ENCODE peak calls at places on chromosomes 1 and 21, in four cellular contexts. C, E, D and R are unnamed samples.

GRCh38 chr1:155218854-155219591 is 10.5 kb downstream of the MTX1 start:
- DNase-seq in E (no peak), C (no peak), D (no peak), R (peak; percentile 53)

GRCh38 chr1:100229681-100230443 is 19.8 kb downstream of the DBT start:
- DNase-seq in D (no peak), C (no peak), E (no peak), R (no peak)

GRCh38 chr1:6271554-6271953 is 10.7 kb upstream of the GPR153 start:
- DNase-seq in E (no peak), C (no peak), D (no peak), R (no peak)

GRCh38 chr1:24932284-24932683 is 2.2 kb upstream of the RUNX3 start:
- DNase-seq in D (peak; percentile 61), E (peak; percentile 66), C (no peak), R (peak; percentile 31)

GRCh38 chr1:25825605-25826004 is 5.9 kb downstream of the MTFR1L start:
- DNase-seq in C (no peak), E (no peak), D (no peak), R (no peak)

GRCh38 chr21:46092026-46092764 is 5.7 kb upstream of the COL6A2 start:
- DNase-seq in D (peak; percentile 37), C (peak; percentile 74), E (peak; percentile 49), R (peak; percentile 28)

GRCh38 chr1:1556505-1556904 is 16.1 kb upstream of the TMEM240 start:
- DNase-seq in C (no peak), D (no peak), E (no peak), R (peak; percentile 95)

GRCh38 chr1:53198241-53198651 is 1.6 kb downstream of the CPT2 start:
- DNase-seq in E (no peak), C (no peak), D (no peak), R (peak; percentile 18)

GRCh38 chr1:219544163-219544846 is 68.6 kb downstream of the ZC3H11B start:
- DNase-seq in C (no peak), E (no peak), D (no peak), R (no peak)

GRCh38 chr1:1432951-1433803 is 2.3 kb upstream of the VWA1 start:
- DNase-seq in C (peak; percentile 74), D (peak; percentile 93), E (peak; percentile 67), R (peak; percentile 34)

GRCh38 chr1:157363660-157364140 is 188.6 kb downstream of the FCRL5 start:
- DNase-seq in D (peak; percentile 52), E (no peak), C (no peak), R (peak; percentile 5)

GRCh38 chr1:214022229-214022791 is 34.5 kb downstream of the PROX1 start:
- DNase-seq in C (no peak), D (no peak), E (no peak), R (no peak)

GRCh38 chr1:24659166-24659904 is 16.2 kb downstream of the SRRM1 start:
- DNase-seq in E (no peak), C (no peak), D (no peak), R (no peak)

GRCh38 chr1:246724725-246725095 is 501 bp downstream of the SCCPDH start:
- DNase-seq in D (no peak), C (no peak), E (no peak), R (peak; percentile 5)

GRCh38 chr1:238223067-238223640 is 332.4 kb upstream of the ZP4 start:
- DNase-seq in C (no peak), E (no peak), D (no peak), R (no peak)

GRCh38 chr1:35530168-35530567 is 27.0 kb downstream of the KIAA0319L start:
- DNase-seq in E (no peak), C (no peak), D (no peak), R (no peak)

GRCh38 chr1:234906654-234907053 is 222.0 kb downstream of the TOMM20 start:
- DNase-seq in E (no peak), C (no peak), D (no peak), R (no peak)

GRCh38 chr1:204074274-204075115 is 1.6 kb downstream of the SOX13 start:
- DNase-seq in D (peak; percentile 58), C (peak; percentile 92), E (peak; percentile 86), R (peak; percentile 82)

GRCh38 chr1:154206212-154206611 is at the start of gene CFAP141:
- DNase-seq in E (no peak), C (no peak), D (no peak), R (no peak)

GRCh38 chr1:97565886-97566285 is 354.9 kb downstream of the DPYD start:
- DNase-seq in C (no peak), D (no peak), E (no peak), R (no peak)

GRCh38 chr1:99877568-99877967 is 27.4 kb downstream of the AGL start:
- DNase-seq in D (no peak), C (no peak), E (no peak), R (no peak)

GRCh38 chr1:92488416-92488815 is 1.7 kb upstream of the GFI1 start:
- DNase-seq in C (no peak), E (no peak), D (no peak), R (no peak)

GRCh38 chr1:227068883-227069282 is 128.8 kb downstream of the COQ8A start:
- DNase-seq in D (no peak), C (no peak), E (no peak), R (no peak)

GRCh38 chr1:203311368-203312301 is 6.3 kb downstream of the BTG2 start:
- DNase-seq in E (no peak), D (no peak), C (no peak), R (no peak)

GRCh38 chr21:29174607-29175013 is 44.2 kb downstream of the MAP3K7CL start:
- DNase-seq in C (no peak), D (no peak), E (no peak), R (no peak)

GRCh38 chr1:97743129-97743528 is 177.7 kb downstream of the DPYD start:
- DNase-seq in E (no peak), C (no peak), D (no peak), R (no peak)

GRCh38 chr1:94527447-94528031 is 14.0 kb downstream of the F3 start:
- DNase-seq in D (no peak), E (no peak), C (no peak), R (peak; percentile 36)

GRCh38 chr1:1264868-1265272 is 8.8 kb downstream of the UBE2J2 start:
- DNase-seq in C (no peak), E (no peak), D (no peak), R (no peak)

GRCh38 chr1:211577826-211578639 is 928 bp downstream of the SLC30A1 start:
- DNase-seq in D (peak; percentile 80), E (peak; percentile 79), C (peak; percentile 82), R (peak; percentile 73)

GRCh38 chr1:115828101-115829022 is 12.6 kb downstream of the NHLH2 start:
- DNase-seq in C (peak; percentile 69), E (no peak), D (peak; percentile 35), R (no peak)

GRCh38 chr1:229127301-229127700 is 143.6 kb upstream of the RAB4A start:
- DNase-seq in D (peak; percentile 49), C (no peak), E (no peak), R (no peak)

GRCh38 chr1:54237656-54238055 is 37.7 kb downstream of the MRPL37 start:
- DNase-seq in E (no peak), D (no peak), C (no peak), R (no peak)

GRCh38 chr1:42784946-42785693 is at the start of gene TMEM269:
- DNase-seq in D (peak; percentile 31), E (peak; percentile 26), C (peak; percentile 48), R (peak; percentile 21)

GRCh38 chr1:216183007-216183406 is 240.2 kb downstream of the USH2A start:
- DNase-seq in D (no peak), C (no peak), E (no peak), R (no peak)

GRCh38 chr1:226737819-226738420 is 1.2 kb downstream of the ITPKB start:
- DNase-seq in C (peak; percentile 64), E (peak; percentile 46), D (peak; percentile 54), R (peak; percentile 45)

GRCh38 chr1:109989656-109990653 is 5.4 kb downstream of the AHCYL1 start:
- DNase-seq in E (no peak), D (no peak), C (no peak), R (no peak)

GRCh38 chr1:81554534-81554933 is 246.2 kb upstream of the ADGRL2 start:
- DNase-seq in C (no peak), E (no peak), D (no peak), R (no peak)
- TF ChIP-seq CTCF in C (no peak), E (no peak), D (no peak), R (no peak)

DNA sequence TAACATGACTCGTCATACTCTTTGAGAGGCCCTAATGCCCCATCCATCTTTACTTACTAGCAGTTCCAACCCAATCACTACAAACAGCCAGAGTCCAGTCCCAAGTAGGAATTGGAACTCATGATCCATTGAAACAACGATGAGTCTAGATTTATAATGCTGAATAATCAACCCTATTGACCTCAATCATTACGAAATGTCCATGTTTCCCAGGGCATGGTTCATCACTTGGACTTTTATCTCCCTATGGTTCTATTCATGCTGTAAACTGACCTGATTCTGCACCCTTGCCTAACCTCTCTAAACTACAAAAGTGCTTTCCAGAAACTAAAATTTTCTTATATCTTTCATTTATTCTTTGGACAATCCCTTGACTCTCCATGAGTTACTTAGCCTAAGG is 840.0 kb upstream of the B3GALT2 start:
- DNase-seq in D (no peak), E (no peak), C (no peak), R (no peak)
- H3K4me3 ChIP-seq in D (no peak overlapping the region), E (no peak overlapping the region), C (no peak overlapping the region), R (no peak overlapping the region)

GRCh38 chr1:43930949-43931275 is 2.7 kb upstream of the ARTN start:
- DNase-seq in C (no peak), E (no peak), D (no peak), R (no peak)

GRCh38 chr1:43932786-43933385 is 715 bp upstream of the ARTN start:
- DNase-seq in E (no peak), C (no peak), D (no peak), R (no peak)

GRCh38 chr1:43933386-43934278 is at the start of gene ARTN:
- DNase-seq in D (peak; percentile 35), C (no peak), E (peak; percentile 24), R (peak; percentile 43)

GRCh38 chr1:43931711-43932660 is 1.6 kb upstream of the ARTN start:
- DNase-seq in C (no peak), D (no peak), E (no peak), R (no peak)

GRCh38 chr1:43930168-43930948 is 3.2 kb upstream of the ARTN start:
- DNase-seq in E (no peak), C (no peak), D (no peak), R (peak; percentile 22)
- H3K27ac ChIP-seq in E (no peak overlapping the region), C (no peak overlapping the region), D (no peak overlapping the region), R (no peak overlapping the region)

GRCh38 chr1:75234499-75235064 is 100.4 kb downstream of the LHX8 start:
- DNase-seq in D (no peak), C (no peak), E (no peak), R (no peak)

GRCh38 chr1:75233302-75233929 is 99.2 kb downstream of the LHX8 start:
- DNase-seq in C (no peak), E (no peak), D (no peak), R (no peak)
- TF ChIP-seq CTCF in C (no peak), E (peak; percentile 59), D (peak; percentile 33), R (peak; percentile 63)